ENCODE peak calls at places on chromosomes 16 and 17, in four cellular contexts. I is HCT116, M is HepG2, V is K562. N is an unnamed sample. For H3K4me1, the result is how much of the 10 kb centered on the place peaks cover.

GRCh38 chr16:3800019-3800418 is 80.5 kb downstream of the CREBBP start:
- DNase-seq in I (no peak), M (no peak), V (no peak), N (no peak)

GRCh38 chr16:87052506-87052905 is 264.7 kb downstream of the C16orf95 start:
- DNase-seq in I (no peak), M (no peak), V (peak), N (no peak)

GRCh38 chr17:56810286-56810781 is 23.4 kb downstream of the C17orf67 start:
- DNase-seq in I (no peak), M (no peak), V (no peak), N (no peak)

GRCh38 chr17:56786989-56787482 is 46.7 kb downstream of the C17orf67 start:
- DNase-seq in I (peak), M (peak), V (no peak), N (peak)

GRCh38 chr16:869823-870641 is 69.5 kb upstream of the GNG13 start:
- DNase-seq in I (no peak), M (no peak), V (no peak), N (no peak)

GRCh38 chr16:30065943-30066881 is 652 bp downstream of the ALDOA start:
- DNase-seq in I (no peak), M (no peak), V (peak), N (no peak)

GRCh38 chr16:27474921-27475320 is 72.9 kb downstream of the IL21R start:
- DNase-seq in I (no peak), M (no peak), V (no peak), N (no peak)

GRCh38 chr16:54890381-54890780 is 40.3 kb upstream of the IRX5 start:
- DNase-seq in I (no peak), M (no peak), V (no peak), N (no peak)

GRCh38 chr17:83203472-83204221 is 124.2 kb downstream of the METRNL start:
- DNase-seq in I (no peak), M (no peak), V (no peak), N (no peak)

GRCh38 chr17:50288306-50288705 is 14.0 kb downstream of the TMEM92 start:
- DNase-seq in I (no peak), M (no peak), V (no peak), N (no peak)

GRCh38 chr17:82391496-82392066 is 20.0 kb downstream of the UTS2R start:
- DNase-seq in I (no peak), M (no peak), V (no peak), N (no peak)

GRCh38 chr17:4587803-4588202 is 3.5 kb downstream of the SMTNL2 start:
- DNase-seq in I (no peak), M (no peak), V (no peak), N (no peak)
- H3K4me1 ChIP-seq in I (under half), M (under half), V (under half), N (under half)

DNA sequence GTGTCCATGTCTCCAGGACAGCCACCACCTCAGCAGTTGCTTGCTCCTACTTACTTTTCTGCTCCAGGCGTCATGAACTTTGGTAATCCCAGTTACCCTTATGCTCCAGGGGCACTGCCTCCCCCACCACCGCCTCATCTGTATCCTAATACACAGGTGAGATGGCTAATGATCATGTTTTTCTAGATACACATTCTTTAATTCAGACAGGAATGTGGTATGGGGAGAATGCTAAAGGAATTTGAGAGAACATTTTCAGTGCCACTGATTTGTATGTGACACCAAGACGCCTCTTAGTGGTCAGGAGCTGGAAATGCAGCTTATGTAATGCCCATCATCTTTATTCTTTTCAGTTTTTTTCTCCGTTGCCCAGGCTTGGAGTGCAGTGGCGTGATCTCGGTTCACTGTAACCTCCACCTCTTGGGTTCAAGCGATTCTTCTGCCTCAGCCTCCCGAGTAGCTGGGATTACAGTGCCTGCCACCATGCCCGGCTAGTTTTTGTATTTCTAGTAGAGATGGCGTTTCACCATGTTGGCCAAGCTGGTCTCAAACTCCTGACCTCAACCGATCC is 8.9 kb upstream of the RAPGEFL1 start:
- DNase-seq in I (peak), M (peak), V (peak), N (peak)
- TF ChIP-seq TCF7L2 in I (no peak), M (no peak), V (no peak), N (no peak)

GRCh38 chr17:17071531-17072360 is 29.5 kb downstream of the MPRIP start:
- DNase-seq in I (no peak), M (no peak), V (no peak), N (no peak)
- H3K4me1 ChIP-seq in I (under half), M (under half), V (under half), N (under half)

GRCh38 chr17:5580367-5580766 is 3.9 kb downstream of the NLRP1 start:
- DNase-seq in I (no peak), M (no peak), V (no peak), N (no peak)
- TF ChIP-seq TCF7L2 in I (no peak), M (no peak), V (no peak), N (no peak)

GRCh38 chr17:77963441-77963840 is 4.9 kb downstream of the TNRC6C start:
- DNase-seq in I (no peak), M (peak), V (peak), N (no peak)
- H3K4me1 ChIP-seq in I (under half), M (under half), V (under half), N (under half)

GRCh38 chr16:89581861-89582563 is 6.5 kb downstream of the CPNE7 start:
- DNase-seq in I (no peak), M (peak), V (no peak), N (no peak)
- TF ChIP-seq TCF7L2 in I (no peak), M (no peak), V (no peak), N (no peak)

DNA sequence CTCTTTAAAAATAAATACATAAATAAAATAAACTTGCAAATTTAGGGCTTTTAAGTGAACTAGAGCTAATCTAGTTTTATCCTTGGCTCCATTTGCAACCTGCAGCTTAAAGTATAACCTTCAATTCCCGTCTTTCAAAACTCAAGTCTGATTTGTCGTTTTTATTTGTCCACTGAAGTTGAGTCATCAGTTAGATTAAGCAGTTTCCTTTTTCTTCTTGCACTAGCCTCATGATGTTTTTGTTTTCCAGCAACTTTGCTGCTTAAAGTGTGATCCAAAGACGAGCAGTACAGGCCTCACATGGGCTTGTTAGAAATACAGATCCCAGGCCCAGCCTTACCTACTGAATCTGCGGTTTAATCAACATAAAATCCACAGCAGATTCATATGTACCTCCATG is 13.8 kb downstream of the ARSG start:
- DNase-seq in I (no peak), M (no peak), V (no peak), N (no peak)
- H3K4me1 ChIP-seq in I (under half), M (half or more), V (under half), N (under half)

GRCh38 chr17:68294196-68294555 is 2.9 kb downstream of the ARSG start:
- DNase-seq in I (no peak), M (no peak), V (no peak), N (no peak)
- TF ChIP-seq TCF7L2 in I (no peak), M (no peak), V (no peak), N (no peak)

GRCh38 chr16:84598391-84598750 is 19.5 kb downstream of the COTL1 start:
- DNase-seq in I (no peak), M (no peak), V (no peak), N (no peak)

GRCh38 chr16:84595052-84595481 is 22.8 kb downstream of the COTL1 start:
- DNase-seq in I (no peak), M (no peak), V (no peak), N (no peak)

GRCh38 chr16:84596161-84596560 is 21.7 kb downstream of the COTL1 start:
- DNase-seq in I (no peak), M (no peak), V (no peak), N (no peak)

GRCh38 chr16:84597518-84598390 is 20.1 kb downstream of the COTL1 start:
- DNase-seq in I (no peak), M (no peak), V (no peak), N (no peak)

DNA sequence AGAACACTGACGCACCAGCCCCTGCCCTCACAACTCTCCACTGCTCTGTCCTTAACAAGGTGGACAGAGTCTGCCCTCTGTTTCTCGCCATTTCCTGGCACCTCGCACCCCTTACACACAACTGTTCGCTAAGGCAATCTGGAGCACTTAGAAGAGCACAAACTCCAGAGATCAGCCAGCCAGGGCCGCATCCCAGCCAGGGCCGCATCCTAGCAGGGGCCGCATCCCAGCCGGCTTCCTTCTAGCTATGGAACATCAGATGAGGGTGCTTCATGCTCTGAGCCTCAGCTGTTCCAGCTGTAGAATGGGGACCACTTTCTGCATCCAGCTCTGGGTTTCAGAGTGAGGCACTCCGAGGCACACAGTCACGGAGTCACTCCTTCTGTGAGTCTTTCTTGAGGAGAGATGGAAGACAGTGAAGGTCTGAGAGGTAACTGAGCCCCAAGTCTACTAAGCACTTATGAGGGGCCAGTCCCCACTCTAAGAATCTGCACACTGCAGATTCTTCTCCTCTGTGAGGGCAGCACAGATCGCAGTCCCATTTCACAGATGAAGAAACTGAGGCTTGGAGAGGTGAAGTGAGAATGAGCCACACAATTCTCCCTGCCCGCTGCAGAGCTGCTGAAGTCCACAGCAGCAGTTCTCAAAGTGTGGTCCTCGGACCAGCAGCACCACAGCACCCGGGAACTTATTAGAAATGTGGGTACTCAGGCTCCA is 20.9 kb downstream of the COTL1 start:
- DNase-seq in I (no peak), M (no peak), V (no peak), N (no peak)
- H3K4me1 ChIP-seq in I (under half), M (half or more), V (half or more), N (under half)